ENCODE peak calls at places on chromosomes 5 and 9, in eight cellular contexts. One of them, this sample, is unnamed.

GRCh38 chr5:19733612-19734495 is 254.1 kb downstream of the CDH18 start:
- DNase-seq in mesendoderm: peak
- DNase-seq in activated CD4-positive, alpha-beta T cell treated with anti-CD3 and anti-CD28 coated beads, Interleukin-2, amount 50 U/mL, for 1 hour: no peak
- DNase-seq in head of caudate nucleus: no peak
- DNase-seq in lower leg skin: no peak
- DNase-seq in RPMI7951: peak
- DNase-seq in myocyte: no peak
- DNase-seq in naive B cell: no peak
- DNase-seq in this sample: no peak

GRCh38 chr5:126875303-126875785 is 98.4 kb downstream of the LMNB1 start:
- DNase-seq in mesendoderm: peak
- DNase-seq in activated CD4-positive, alpha-beta T cell treated with anti-CD3 and anti-CD28 coated beads, Interleukin-2, amount 50 U/mL, for 1 hour: no peak
- DNase-seq in head of caudate nucleus: no peak
- DNase-seq in lower leg skin: no peak
- DNase-seq in RPMI7951: no peak
- DNase-seq in myocyte: no peak
- DNase-seq in naive B cell: no peak
- DNase-seq in this sample: no peak

GRCh38 chr5:40572359-40572758 is 107.4 kb upstream of the PTGER4 start:
- DNase-seq in mesendoderm: no peak
- DNase-seq in activated CD4-positive, alpha-beta T cell treated with anti-CD3 and anti-CD28 coated beads, Interleukin-2, amount 50 U/mL, for 1 hour: no peak
- DNase-seq in head of caudate nucleus: no peak
- DNase-seq in lower leg skin: no peak
- DNase-seq in RPMI7951: no peak
- DNase-seq in myocyte: no peak
- DNase-seq in naive B cell: no peak
- DNase-seq in this sample: no peak

GRCh38 chr9:27535701-27536118 is 6.1 kb upstream of the MOB3B start:
- DNase-seq in mesendoderm: peak
- DNase-seq in activated CD4-positive, alpha-beta T cell treated with anti-CD3 and anti-CD28 coated beads, Interleukin-2, amount 50 U/mL, for 1 hour: no peak
- DNase-seq in head of caudate nucleus: peak
- DNase-seq in lower leg skin: no peak
- DNase-seq in RPMI7951: no peak
- DNase-seq in myocyte: no peak
- DNase-seq in naive B cell: no peak
- DNase-seq in this sample: no peak

GRCh38 chr5:96734871-96735325 is 72.7 kb downstream of the CAST start:
- DNase-seq in mesendoderm: no peak
- DNase-seq in activated CD4-positive, alpha-beta T cell treated with anti-CD3 and anti-CD28 coated beads, Interleukin-2, amount 50 U/mL, for 1 hour: no peak
- DNase-seq in head of caudate nucleus: no peak
- DNase-seq in lower leg skin: no peak
- DNase-seq in RPMI7951: peak
- DNase-seq in myocyte: no peak
- DNase-seq in naive B cell: no peak
- DNase-seq in this sample: no peak

GRCh38 chr9:72383978-72384709 is 19.1 kb upstream of the ZFAND5 start:
- DNase-seq in mesendoderm: no peak
- DNase-seq in activated CD4-positive, alpha-beta T cell treated with anti-CD3 and anti-CD28 coated beads, Interleukin-2, amount 50 U/mL, for 1 hour: no peak
- DNase-seq in head of caudate nucleus: no peak
- DNase-seq in lower leg skin: no peak
- DNase-seq in RPMI7951: peak
- DNase-seq in myocyte: peak
- DNase-seq in naive B cell: no peak
- DNase-seq in this sample: no peak

GRCh38 chr5:72607381-72607780 is 100.2 kb upstream of the ZNF366 start:
- DNase-seq in mesendoderm: peak
- DNase-seq in activated CD4-positive, alpha-beta T cell treated with anti-CD3 and anti-CD28 coated beads, Interleukin-2, amount 50 U/mL, for 1 hour: no peak
- DNase-seq in head of caudate nucleus: no peak
- DNase-seq in lower leg skin: no peak
- DNase-seq in RPMI7951: no peak
- DNase-seq in myocyte: no peak
- DNase-seq in naive B cell: no peak
- DNase-seq in this sample: no peak

GRCh38 chr5:154202379-154203260 is 12.1 kb downstream of the GALNT10 start:
- DNase-seq in mesendoderm: peak
- DNase-seq in activated CD4-positive, alpha-beta T cell treated with anti-CD3 and anti-CD28 coated beads, Interleukin-2, amount 50 U/mL, for 1 hour: peak
- DNase-seq in head of caudate nucleus: peak
- DNase-seq in lower leg skin: no peak
- DNase-seq in RPMI7951: no peak
- DNase-seq in myocyte: no peak
- DNase-seq in naive B cell: peak
- DNase-seq in this sample: no peak

GRCh38 chr5:141934099-141934844 is 10.6 kb downstream of the DELE1 start:
- DNase-seq in mesendoderm: no peak
- DNase-seq in activated CD4-positive, alpha-beta T cell treated with anti-CD3 and anti-CD28 coated beads, Interleukin-2, amount 50 U/mL, for 1 hour: no peak
- DNase-seq in head of caudate nucleus: no peak
- DNase-seq in lower leg skin: no peak
- DNase-seq in RPMI7951: no peak
- DNase-seq in myocyte: no peak
- DNase-seq in naive B cell: no peak
- DNase-seq in this sample: peak

GRCh38 chr5:134267366-134268018 is 41.6 kb upstream of the PPP2CA start:
- DNase-seq in mesendoderm: no peak
- DNase-seq in activated CD4-positive, alpha-beta T cell treated with anti-CD3 and anti-CD28 coated beads, Interleukin-2, amount 50 U/mL, for 1 hour: no peak
- DNase-seq in head of caudate nucleus: no peak
- DNase-seq in lower leg skin: peak
- DNase-seq in RPMI7951: peak
- DNase-seq in myocyte: peak
- DNase-seq in naive B cell: no peak
- DNase-seq in this sample: no peak

GRCh38 chr9:131228988-131229387 is 47.3 kb downstream of the FAM78A start:
- DNase-seq in mesendoderm: no peak
- DNase-seq in activated CD4-positive, alpha-beta T cell treated with anti-CD3 and anti-CD28 coated beads, Interleukin-2, amount 50 U/mL, for 1 hour: no peak
- DNase-seq in head of caudate nucleus: no peak
- DNase-seq in lower leg skin: no peak
- DNase-seq in RPMI7951: no peak
- DNase-seq in myocyte: no peak
- DNase-seq in naive B cell: no peak
- DNase-seq in this sample: no peak

GRCh38 chr9:123724211-123724831 is 205.6 kb downstream of the DENND1A start:
- DNase-seq in mesendoderm: peak
- DNase-seq in activated CD4-positive, alpha-beta T cell treated with anti-CD3 and anti-CD28 coated beads, Interleukin-2, amount 50 U/mL, for 1 hour: no peak
- DNase-seq in head of caudate nucleus: peak
- DNase-seq in lower leg skin: no peak
- DNase-seq in RPMI7951: peak
- DNase-seq in myocyte: peak
- DNase-seq in naive B cell: no peak
- DNase-seq in this sample: no peak

GRCh38 chr5:91366571-91366970 is 16.5 kb downstream of the ARRDC3 start:
- DNase-seq in mesendoderm: no peak
- DNase-seq in activated CD4-positive, alpha-beta T cell treated with anti-CD3 and anti-CD28 coated beads, Interleukin-2, amount 50 U/mL, for 1 hour: no peak
- DNase-seq in head of caudate nucleus: no peak
- DNase-seq in lower leg skin: no peak
- DNase-seq in RPMI7951: no peak
- DNase-seq in myocyte: no peak
- DNase-seq in naive B cell: no peak
- DNase-seq in this sample: no peak

GRCh38 chr9:90642570-90643539 is at the start of gene DIRAS2:
- DNase-seq in mesendoderm: peak
- DNase-seq in activated CD4-positive, alpha-beta T cell treated with anti-CD3 and anti-CD28 coated beads, Interleukin-2, amount 50 U/mL, for 1 hour: no peak
- DNase-seq in head of caudate nucleus: peak
- DNase-seq in lower leg skin: no peak
- DNase-seq in RPMI7951: peak
- DNase-seq in myocyte: peak
- DNase-seq in naive B cell: peak
- DNase-seq in this sample: peak

GRCh38 chr5:132474881-132475511 is 15.6 kb downstream of the IRF1 start:
- DNase-seq in mesendoderm: peak
- DNase-seq in activated CD4-positive, alpha-beta T cell treated with anti-CD3 and anti-CD28 coated beads, Interleukin-2, amount 50 U/mL, for 1 hour: no peak
- DNase-seq in head of caudate nucleus: no peak
- DNase-seq in lower leg skin: no peak
- DNase-seq in RPMI7951: no peak
- DNase-seq in myocyte: no peak
- DNase-seq in naive B cell: no peak
- DNase-seq in this sample: peak

GRCh38 chr9:127905788-127906191 is 6.4 kb upstream of the ST6GALNAC6 start:
- DNase-seq in mesendoderm: no peak
- DNase-seq in activated CD4-positive, alpha-beta T cell treated with anti-CD3 and anti-CD28 coated beads, Interleukin-2, amount 50 U/mL, for 1 hour: peak
- DNase-seq in head of caudate nucleus: peak
- DNase-seq in lower leg skin: peak
- DNase-seq in RPMI7951: no peak
- DNase-seq in myocyte: no peak
- DNase-seq in naive B cell: peak
- DNase-seq in this sample: no peak

GRCh38 chr5:177546262-177546741 is 8.1 kb downstream of the FAM193B start:
- DNase-seq in mesendoderm: peak
- DNase-seq in activated CD4-positive, alpha-beta T cell treated with anti-CD3 and anti-CD28 coated beads, Interleukin-2, amount 50 U/mL, for 1 hour: no peak
- DNase-seq in head of caudate nucleus: peak
- DNase-seq in lower leg skin: peak
- DNase-seq in RPMI7951: peak
- DNase-seq in myocyte: peak
- DNase-seq in naive B cell: no peak
- DNase-seq in this sample: peak

GRCh38 chr5:91118802-91119201 is 264.3 kb downstream of the ARRDC3 start:
- DNase-seq in mesendoderm: no peak
- DNase-seq in activated CD4-positive, alpha-beta T cell treated with anti-CD3 and anti-CD28 coated beads, Interleukin-2, amount 50 U/mL, for 1 hour: no peak
- DNase-seq in head of caudate nucleus: no peak
- DNase-seq in lower leg skin: no peak
- DNase-seq in RPMI7951: no peak
- DNase-seq in myocyte: no peak
- DNase-seq in naive B cell: no peak
- DNase-seq in this sample: no peak

GRCh38 chr9:83155733-83156132 is 92.8 kb upstream of the RASEF start:
- DNase-seq in mesendoderm: no peak
- DNase-seq in activated CD4-positive, alpha-beta T cell treated with anti-CD3 and anti-CD28 coated beads, Interleukin-2, amount 50 U/mL, for 1 hour: no peak
- DNase-seq in head of caudate nucleus: no peak
- DNase-seq in lower leg skin: no peak
- DNase-seq in RPMI7951: no peak
- DNase-seq in myocyte: no peak
- DNase-seq in naive B cell: no peak
- DNase-seq in this sample: no peak